ENCODE peak calls at places on chromosome 1, in five cellular contexts. H is testis, L is IMR-90, D is GM23248, O is upper lobe of right lung. Q is an unnamed sample.

GRCh38 chr1:207740224-207740623 is 11.6 kb upstream of the CD46 start:
- DNase-seq in H (no peak), L (no peak), D (no peak), O (no peak), Q (no peak)

GRCh38 chr1:32992489-32993214 is 28.0 kb upstream of the RNF19B start:
- DNase-seq in H (peak; percentile 81), L (peak; percentile 95), D (peak; percentile 97), O (peak; percentile 92), Q (peak; percentile 97)

GRCh38 chr1:157438236-157439012 is 113.9 kb downstream of the FCRL5 start:
- DNase-seq in H (no peak), L (no peak), D (peak; percentile 26), O (no peak), Q (peak; percentile 1)

GRCh38 chr1:224333309-224333926 is 3.4 kb upstream of the NVL start:
- DNase-seq in H (no peak), L (peak; percentile 64), D (peak; percentile 72), O (no peak), Q (peak; percentile 79)

GRCh38 chr1:58855351-58856165 is 71.7 kb upstream of the JUN start:
- DNase-seq in H (no peak), L (no peak), D (no peak), O (no peak), Q (peak; percentile 35)

GRCh38 chr1:116878804-116879477 is 30.8 kb upstream of the PTGFRN start:
- DNase-seq in H (peak; percentile 16), L (peak; percentile 17), D (peak; percentile 31), O (no peak), Q (peak; percentile 45)

GRCh38 chr1:234699795-234700665 is 90.1 kb upstream of the IRF2BP2 start:
- DNase-seq in H (peak; percentile 11), L (peak; percentile 74), D (peak; percentile 87), O (no peak), Q (peak; percentile 95)

GRCh38 chr1:75316230-75316629 is 182.0 kb downstream of the LHX8 start:
- DNase-seq in H (no peak), L (no peak), D (no peak), O (no peak), Q (no peak)

GRCh38 chr1:29415156-29415830 is 179.0 kb downstream of the PTPRU start:
- DNase-seq in H (no peak), L (no peak), D (no peak), O (no peak), Q (no peak)

GRCh38 chr1:243271990-243272389 is 16.1 kb downstream of the SDCCAG8 start:
- DNase-seq in H (no peak), L (no peak), D (no peak), O (no peak), Q (no peak)

GRCh38 chr1:41622859-41623732 is 138.6 kb upstream of the EDN2 start:
- DNase-seq in H (no peak), L (peak; percentile 56), D (no peak), O (no peak), Q (peak; percentile 68)

GRCh38 chr1:39672551-39672947 is 642 bp upstream of the NT5C1A start:
- DNase-seq in H (peak; percentile 44), L (no peak), D (peak; percentile 18), O (no peak), Q (peak; percentile 19)

GRCh38 chr1:236535656-236536293 is 12.0 kb downstream of the LGALS8 start:
- DNase-seq in H (no peak), L (no peak), D (no peak), O (no peak), Q (no peak)

GRCh38 chr1:229336345-229336744 is 6.5 kb downstream of the CCSAP start:
- DNase-seq in H (no peak), L (no peak), D (no peak), O (no peak), Q (no peak)

GRCh38 chr1:197733324-197733723 is 42.0 kb downstream of the DENND1B start:
- DNase-seq in H (no peak), L (no peak), D (no peak), O (no peak), Q (no peak)

GRCh38 chr1:78673120-78673519 is 23.5 kb downstream of the IFI44 start:
- DNase-seq in H (no peak), L (no peak), D (no peak), O (no peak), Q (no peak)

GRCh38 chr1:235763962-235764361 is 102.7 kb downstream of the LYST start:
- DNase-seq in H (no peak), L (peak; percentile 19), D (no peak), O (no peak), Q (no peak)

GRCh38 chr1:17966341-17966740 is 141.3 kb upstream of the IGSF21 start:
- DNase-seq in H (no peak), L (no peak), D (peak; percentile 6), O (no peak), Q (no peak)

GRCh38 chr1:18234790-18235242 is 127.2 kb downstream of the IGSF21 start:
- DNase-seq in H (peak; percentile 74), L (peak; percentile 3), D (peak; percentile 52), O (no peak), Q (no peak)

GRCh38 chr1:212285685-212286436 is 651 bp downstream of the PPP2R5A start:
- DNase-seq in H (peak; percentile 58), L (peak; percentile 35), D (peak; percentile 83), O (peak; percentile 92), Q (peak; percentile 62)

GRCh38 chr1:179445593-179445992 is 79.8 kb downstream of the AXDND1 start:
- DNase-seq in H (no peak), L (no peak), D (no peak), O (no peak), Q (no peak)
- H3K4me3 ChIP-seq in H (no peak overlapping the region), L (no peak overlapping the region), D (no peak overlapping the region), O (no peak overlapping the region), Q (no peak overlapping the region)

DNA sequence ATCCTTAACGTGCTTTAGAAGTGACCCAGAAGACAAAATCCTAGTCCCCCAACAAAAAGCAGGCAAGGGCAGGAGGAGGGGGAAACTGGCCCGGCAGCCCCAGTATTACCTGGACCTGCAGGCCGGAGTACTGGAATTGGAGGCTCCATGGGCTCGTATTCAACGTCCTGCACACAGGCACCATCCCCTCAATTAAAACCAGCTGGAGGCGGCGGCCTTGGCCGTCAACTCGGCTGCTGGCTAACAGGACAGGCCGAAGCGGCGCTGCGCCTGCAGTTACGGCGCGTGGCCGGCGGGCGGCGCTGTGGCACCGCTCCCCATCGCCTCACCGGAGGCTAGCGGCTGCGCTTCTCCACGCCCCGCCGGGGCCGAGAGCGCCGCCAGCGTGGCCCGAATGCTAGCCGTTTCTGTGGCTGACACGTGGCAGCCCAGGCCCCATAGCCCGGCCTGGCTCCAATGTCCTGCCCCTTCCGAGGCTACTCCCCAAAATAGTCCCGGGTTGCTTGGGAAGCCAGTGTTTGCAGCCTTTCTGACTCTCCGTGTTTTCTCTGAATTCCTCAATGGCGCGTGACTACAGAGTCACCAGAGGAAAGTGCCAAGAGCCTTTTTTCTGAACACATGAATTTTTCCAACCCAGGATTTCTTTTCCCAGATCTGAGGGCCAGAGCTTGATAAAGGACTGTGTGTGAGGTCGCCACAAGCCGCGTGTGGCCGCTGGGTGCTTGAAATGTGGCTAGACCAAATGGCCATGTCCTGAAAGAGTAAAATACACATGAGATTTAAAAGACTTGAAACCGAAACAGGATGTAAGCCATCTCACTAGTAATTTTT is 82.5 kb downstream of the HHIPL2 start:
- DNase-seq in H (peak; percentile 90), L (peak; percentile 93), D (peak; percentile 98), O (peak; percentile 96), Q (peak; percentile 97)
- H3K4me3 ChIP-seq in H (peak overlapping the region; percentile 54), L (peak overlapping the region; percentile 32), D (peak overlapping the region; percentile 77), O (peak overlapping the region; percentile 56), Q (peak overlapping the region; percentile 71)

DNA sequence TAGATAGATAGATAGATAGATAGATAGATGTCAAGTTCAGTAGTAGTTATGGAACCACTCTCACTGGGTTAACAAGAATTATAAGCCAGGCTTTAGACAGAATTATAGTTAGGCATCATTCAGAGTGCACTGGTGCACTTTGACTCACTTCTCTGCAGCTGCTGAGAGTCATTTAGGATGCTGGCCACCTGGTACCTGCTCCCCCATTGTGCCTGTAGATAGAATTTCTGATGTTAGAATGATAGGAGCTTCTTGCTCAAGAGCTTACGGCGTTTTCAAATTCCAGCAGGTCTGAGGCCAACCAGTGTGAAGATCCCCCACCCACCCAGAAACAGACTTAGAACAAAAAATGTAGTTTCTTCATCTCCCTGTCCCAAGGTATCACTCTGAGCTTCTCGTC is 107.8 kb upstream of the HMCN1 start:
- DNase-seq in H (no peak), L (no peak), D (no peak), O (no peak), Q (no peak)
- H3K4me3 ChIP-seq in H (no peak overlapping the region), L (no peak overlapping the region), D (no peak overlapping the region), O (no peak overlapping the region), Q (no peak overlapping the region)

GRCh38 chr1:191174298-191174697 is 696.6 kb upstream of the BRINP3 start:
- DNase-seq in H (no peak), L (peak; percentile 3), D (no peak), O (no peak), Q (no peak)
- H3K4me3 ChIP-seq in H (no peak overlapping the region), L (peak overlapping the region; percentile 21), D (no peak overlapping the region), O (no peak overlapping the region), Q (no peak overlapping the region)

GRCh38 chr1:22717038-22717758 is 6.6 kb downstream of the EPHB2 start:
- DNase-seq in H (no peak), L (no peak), D (no peak), O (peak; percentile 75), Q (no peak)
- H3K4me3 ChIP-seq in H (no peak overlapping the region), L (no peak overlapping the region), D (no peak overlapping the region), O (no peak overlapping the region), Q (no peak overlapping the region)